ENCODE peak calls at places on chromosomes 16 and 17, in four cellular contexts. H is epithelial cell of esophagus, M is uterus, Q is thoracic aorta. D is an unnamed sample.

GRCh38 chr17:76506408-76507328 is 5.4 kb upstream of the RHBDF2 start:
- DNase-seq in H (peak), M (peak), Q (peak), D (peak)

GRCh38 chr16:29903579-29903978 is 3.3 kb downstream of the ASPHD1 start:
- DNase-seq in H (no peak), M (no peak), Q (no peak), D (no peak)

GRCh38 chr16:74749291-74750055 is 25.1 kb downstream of the FA2H start:
- DNase-seq in H (peak), M (no peak), Q (no peak), D (no peak)

GRCh38 chr16:12168054-12169018 is 191.8 kb downstream of the SNX29 start:
- DNase-seq in H (peak), M (no peak), Q (no peak), D (peak)

GRCh38 chr16:87231911-87232310 is 85.3 kb downstream of the C16orf95 start:
- DNase-seq in H (no peak), M (no peak), Q (no peak), D (no peak)

GRCh38 chr16:46747777-46748651 is at the start of gene MYLK3:
- DNase-seq in H (no peak), M (no peak), Q (no peak), D (no peak)

GRCh38 chr17:76566613-76566943 is 19.1 kb downstream of the ST6GALNAC2 start:
- DNase-seq in H (no peak), M (no peak), Q (no peak), D (no peak)

GRCh38 chr17:5365831-5366230 is 53.6 kb downstream of the NUP88 start:
- DNase-seq in H (peak), M (no peak), Q (no peak), D (peak)

GRCh38 chr17:1078062-1078711 is 81.3 kb downstream of the TIMM22 start:
- DNase-seq in H (no peak), M (no peak), Q (no peak), D (no peak)

GRCh38 chr17:29573558-29573870 is 5.0 kb downstream of the TP53I13 start:
- DNase-seq in H (no peak), M (no peak), Q (no peak), D (no peak)

GRCh38 chr17:39144414-39144813 is 7.0 kb downstream of the PLXDC1 start:
- DNase-seq in H (peak), M (peak), Q (no peak), D (peak)

GRCh38 chr17:16349461-16349860 is 3.8 kb downstream of the CENPV start:
- DNase-seq in H (no peak), M (no peak), Q (no peak), D (no peak)

GRCh38 chr17:32928527-32929287 is 754 bp downstream of the TMEM98 start:
- DNase-seq in H (no peak), M (no peak), Q (no peak), D (no peak)

GRCh38 chr17:42002792-42003301 is 14.4 kb downstream of the DNAJC7 start:
- DNase-seq in H (no peak), M (no peak), Q (no peak), D (no peak)

GRCh38 chr17:78771758-78772382 is 10.2 kb downstream of the CYTH1 start:
- DNase-seq in H (no peak), M (no peak), Q (no peak), D (no peak)

GRCh38 chr17:78774456-78774855 is 7.6 kb downstream of the CYTH1 start:
- DNase-seq in H (peak), M (no peak), Q (no peak), D (no peak)

GRCh38 chr17:78777886-78778285 is 4.2 kb downstream of the CYTH1 start:
- DNase-seq in H (no peak), M (no peak), Q (no peak), D (no peak)

GRCh38 chr17:78779848-78780247 is 2.2 kb downstream of the CYTH1 start:
- DNase-seq in H (peak), M (no peak), Q (no peak), D (peak)

DNA sequence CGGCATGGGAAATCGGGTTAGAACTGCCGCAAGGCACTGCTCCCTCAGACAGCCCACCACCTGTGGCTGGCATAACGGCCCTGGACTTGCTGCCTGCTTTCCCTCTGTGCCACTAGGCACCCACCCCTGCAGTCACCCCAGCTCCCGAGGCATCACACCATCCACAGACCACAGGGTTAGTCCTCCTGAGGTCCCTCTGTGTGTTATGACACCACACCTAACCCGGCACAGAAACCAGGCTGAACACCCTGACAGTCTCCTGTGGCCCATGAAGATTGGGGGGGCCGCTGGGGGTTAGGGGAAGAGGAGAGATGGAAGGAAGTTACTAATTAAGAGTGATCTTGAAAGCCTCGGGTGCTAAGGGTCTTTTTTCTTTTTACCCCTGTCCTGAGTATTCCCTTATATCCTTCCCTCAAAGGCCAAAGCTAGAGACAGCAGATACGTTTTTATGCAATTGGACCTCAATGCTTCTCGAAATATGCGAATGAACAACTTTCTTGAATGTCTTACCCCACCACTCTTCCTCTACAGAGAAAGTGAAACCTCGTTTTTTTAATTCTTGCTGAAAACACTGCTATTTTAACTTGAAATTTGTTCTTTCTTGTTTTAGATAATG is 7.0 kb downstream of the CYTH1 start:
- DNase-seq in H (no peak), M (no peak), Q (no peak), D (no peak)
- TF ChIP-seq CTCF in H (no peak), M (no peak), Q (no peak), D (no peak)

GRCh38 chr16:14560523-14560922 is 69.5 kb downstream of the PARN start:
- DNase-seq in H (no peak), M (no peak), Q (no peak), D (no peak)

GRCh38 chr16:14564881-14565687 is 65.0 kb downstream of the PARN start:
- DNase-seq in H (peak), M (no peak), Q (no peak), D (peak)

GRCh38 chr16:14564323-14564722 is 65.7 kb downstream of the PARN start:
- DNase-seq in H (peak), M (no peak), Q (no peak), D (peak)

GRCh38 chr16:14565688-14566025 is 64.4 kb downstream of the PARN start:
- DNase-seq in H (no peak), M (no peak), Q (no peak), D (no peak)

DNA sequence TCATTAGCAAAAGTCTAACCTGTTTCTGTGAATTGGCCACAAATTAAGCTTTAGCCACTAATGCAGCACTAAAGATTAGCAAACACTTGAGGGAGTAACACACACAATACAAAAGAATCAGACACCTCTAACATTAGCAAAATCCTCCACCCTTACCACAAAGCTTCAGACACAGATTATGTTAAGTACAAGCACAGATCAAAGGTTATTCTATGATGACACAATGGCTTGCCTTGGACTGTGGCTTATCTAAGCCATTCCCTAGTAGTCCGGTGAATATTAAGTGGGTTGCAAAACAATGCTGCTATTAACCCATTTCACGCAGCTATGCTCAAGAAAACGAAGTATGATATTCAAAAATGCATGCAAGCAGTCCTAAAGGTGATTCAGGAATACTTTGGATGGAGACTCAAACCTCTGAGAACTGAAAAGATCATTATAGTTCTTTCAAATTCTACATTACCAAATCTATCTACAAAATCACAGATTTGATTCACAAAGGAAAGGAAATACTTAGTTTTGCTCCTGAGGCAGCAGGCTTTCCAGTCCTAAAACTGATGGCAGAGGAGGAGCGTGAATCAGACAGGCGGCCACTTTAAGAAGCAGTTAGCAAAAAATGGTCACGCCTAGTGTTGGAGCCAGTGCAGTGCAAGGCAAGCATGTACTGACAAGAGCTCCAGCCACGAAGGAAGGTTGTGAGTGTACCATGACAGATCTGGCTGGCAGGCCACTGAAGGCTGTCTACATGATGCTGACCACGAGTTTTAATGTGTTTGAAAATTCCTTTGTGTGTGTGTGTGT is 67.2 kb downstream of the PARN start:
- DNase-seq in H (peak), M (no peak), Q (no peak), D (peak)
- TF ChIP-seq CTCF in H (peak), M (no peak), Q (peak), D (peak)

GRCh38 chr17:2094891-2095535 is 40.1 kb downstream of the HIC1 start:
- DNase-seq in H (peak), M (peak), Q (no peak), D (peak)
- TF ChIP-seq CTCF in H (peak), M (peak), Q (peak), D (peak)

DNA sequence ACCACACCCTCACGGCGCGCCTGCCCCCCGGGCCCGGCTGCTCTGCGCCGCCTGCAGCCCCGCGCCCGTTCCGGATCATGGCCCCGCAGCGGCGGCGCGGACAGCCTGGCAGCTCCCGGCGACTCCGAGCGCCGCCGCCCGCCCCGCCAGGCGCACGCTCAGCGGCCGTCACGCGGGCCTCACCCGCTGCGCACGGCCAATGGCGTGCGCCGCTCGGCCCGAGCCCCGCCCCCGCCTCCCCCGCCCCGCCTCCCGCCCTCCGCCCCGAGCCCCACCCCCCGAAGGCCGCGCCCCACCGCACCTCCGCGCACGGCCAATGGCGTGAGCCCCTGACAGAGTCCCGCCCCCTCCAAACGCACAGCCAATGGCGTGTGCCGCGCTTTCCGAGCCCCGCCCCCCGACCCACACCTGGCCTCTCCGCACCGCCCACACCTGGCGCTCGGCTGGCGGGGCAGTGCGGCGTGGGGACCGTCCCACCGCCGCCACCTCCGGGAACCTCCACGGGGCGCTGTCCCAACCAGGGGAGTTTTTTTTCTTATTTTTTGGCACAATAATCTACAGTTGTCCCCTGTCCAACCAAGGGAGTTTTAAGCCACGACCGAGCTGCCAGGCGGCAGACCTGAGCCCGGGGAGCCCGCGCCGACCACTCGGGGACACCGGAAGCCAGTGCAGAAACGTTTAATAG is at the start of gene PCYT2:
- DNase-seq in H (peak), M (peak), Q (peak), D (peak)
- TF ChIP-seq CTCF in H (no peak), M (no peak), Q (no peak), D (peak)

DNA sequence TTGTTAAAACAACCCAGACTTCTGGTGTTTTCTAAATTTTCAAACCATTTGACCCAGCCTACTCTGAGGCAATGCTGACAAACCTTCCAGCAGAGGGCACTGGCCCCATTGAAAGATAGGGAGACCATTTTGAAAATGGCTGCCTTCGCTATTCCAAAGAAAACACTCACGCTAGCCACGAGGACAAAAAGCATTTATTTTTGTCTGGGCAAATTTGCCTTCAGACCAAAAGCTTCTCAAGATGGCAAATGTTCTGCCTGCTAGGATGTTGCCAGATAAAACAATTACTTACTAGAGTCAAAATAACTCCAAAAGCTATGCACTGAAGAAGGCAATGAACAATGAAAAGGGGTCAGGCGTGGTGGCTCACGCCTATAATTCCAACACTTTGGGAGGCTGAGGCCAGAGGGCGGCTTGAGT is 296.7 kb upstream of the IRX5 start:
- DNase-seq in H (peak), M (no peak), Q (peak), D (peak)
- TF ChIP-seq CTCF in H (peak), M (no peak), Q (peak), D (peak)

DNA sequence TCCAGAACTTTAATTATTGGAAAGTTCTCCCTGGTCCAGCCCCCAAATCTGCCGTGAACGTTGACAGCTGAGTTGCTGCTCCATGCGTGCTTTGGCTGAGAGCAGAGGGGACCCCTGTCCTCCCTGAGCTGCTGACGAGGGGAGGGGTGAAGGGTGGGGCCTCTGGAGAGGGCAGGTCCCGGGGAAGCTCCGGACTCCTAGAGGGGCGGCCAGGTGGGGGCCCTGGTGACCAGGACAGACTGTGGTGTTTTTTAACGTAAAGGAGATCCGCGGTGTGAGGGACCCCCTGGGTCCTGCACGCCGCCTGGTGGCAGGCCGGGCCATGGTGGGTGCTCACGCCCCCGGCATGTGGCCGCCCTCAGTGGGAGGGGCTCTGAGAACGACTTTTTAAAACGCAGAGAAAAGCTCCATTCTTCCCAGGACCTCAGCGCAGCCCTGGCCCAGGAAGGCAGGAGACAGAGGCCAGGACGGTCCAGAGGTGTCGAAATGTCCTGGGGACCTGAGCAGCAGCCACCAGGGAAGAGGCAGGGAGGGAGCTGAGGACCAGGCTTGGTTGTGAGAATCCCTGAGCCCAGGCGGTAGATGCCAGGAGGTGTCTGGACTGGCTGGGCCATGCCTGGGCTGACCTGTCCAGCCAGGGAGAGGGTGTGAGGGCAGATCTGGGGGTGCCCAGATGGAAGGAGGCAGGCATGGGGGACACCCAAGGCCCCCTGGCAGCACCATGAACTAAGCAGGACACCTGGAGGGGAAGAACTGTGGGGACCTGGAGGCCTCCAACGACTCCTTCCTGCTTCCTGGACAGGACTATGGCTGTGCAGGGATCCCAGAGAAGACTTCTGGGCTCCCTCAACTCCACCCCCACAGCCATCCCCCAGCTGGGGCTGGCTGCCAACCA is at the start of gene MC1R:
- DNase-seq in H (no peak), M (no peak), Q (no peak), D (no peak)
- TF ChIP-seq CTCF in H (peak), M (peak), Q (peak), D (peak)

GRCh38 chr17:61400786-61401279 is 1.2 kb downstream of the TBX2 start:
- DNase-seq in H (no peak), M (no peak), Q (no peak), D (no peak)

GRCh38 chr17:61400058-61400785 is 579 bp downstream of the TBX2 start:
- DNase-seq in H (no peak), M (no peak), Q (no peak), D (no peak)

GRCh38 chr17:61398721-61399130 is 917 bp upstream of the TBX2 start:
- DNase-seq in H (no peak), M (no peak), Q (no peak), D (no peak)

GRCh38 chr17:61401280-61402072 is 1.8 kb downstream of the TBX2 start:
- DNase-seq in H (no peak), M (no peak), Q (no peak), D (no peak)

GRCh38 chr17:61399131-61400057 is at the start of gene TBX2:
- DNase-seq in H (peak), M (peak), Q (peak), D (no peak)
- TF ChIP-seq CTCF in H (no peak), M (no peak), Q (no peak), D (no peak)

GRCh38 chr17:34980353-34980680 is at the start of gene LIG3:
- DNase-seq in H (peak), M (peak), Q (peak), D (peak)

GRCh38 chr17:34981538-34982241 is 1.4 kb downstream of the LIG3 start:
- DNase-seq in H (peak), M (no peak), Q (no peak), D (peak)

GRCh38 chr17:34979153-34979552 is 1.2 kb upstream of the LIG3 start:
- DNase-seq in H (no peak), M (no peak), Q (no peak), D (no peak)

GRCh38 chr17:34979650-34980352 is 511 bp upstream of the LIG3 start:
- DNase-seq in H (no peak), M (no peak), Q (no peak), D (no peak)

GRCh38 chr17:34980681-34981537 is 597 bp downstream of the LIG3 start:
- DNase-seq in H (peak), M (peak), Q (peak), D (peak)
- TF ChIP-seq CTCF in H (peak), M (peak), Q (peak), D (peak)

D was measured in bronchial epithelial cell.